ENCODE peak calls at places on chromosomes 1 and 21, in four cellular contexts. K is HepG2, U is K562, H is SK-N-SH. I is an unnamed sample.

GRCh38 chr1:243842978-243843490 is 7.0 kb downstream of the AKT3 start:
- DNase-seq in K (no peak), H (no peak), U (peak; percentile 5), I (no peak)

GRCh38 chr21:46509760-46510159 is 51.1 kb downstream of the DIP2A start:
- DNase-seq in K (peak; percentile 87), U (no peak), H (no peak), I (no peak)

GRCh38 chr1:48000883-48001282 is 3.7 kb upstream of the TRABD2B start:
- DNase-seq in H (no peak), U (no peak), K (no peak), I (no peak)

GRCh38 chr1:156860113-156860638 is 489 bp upstream of the NTRK1 start:
- DNase-seq in U (peak; percentile 86), H (peak; percentile 87), K (no peak), I (no peak)

GRCh38 chr1:160862151-160863061 is at the start of gene CD244:
- DNase-seq in H (no peak), K (no peak), U (no peak), I (peak; percentile 71)

GRCh38 chr1:160400284-160400645 is at the start of gene VANGL2:
- DNase-seq in U (peak; percentile 85), H (peak; percentile 95), K (no peak), I (no peak)

GRCh38 chr1:93042822-93043557 is 36.1 kb upstream of the MTF2 start:
- DNase-seq in H (no peak), K (no peak), U (no peak), I (no peak)

GRCh38 chr1:92301021-92301420 is 2.2 kb downstream of the RPAP2 start:
- DNase-seq in U (no peak), H (no peak), K (no peak), I (no peak)

GRCh38 chr1:56416385-56416972 is 162.9 kb downstream of the PLPP3 start:
- DNase-seq in U (no peak), K (peak; percentile 58), H (no peak), I (no peak)

GRCh38 chr1:9061252-9061948 is 8.0 kb downstream of the SLC2A5 start:
- DNase-seq in H (no peak), U (no peak), K (no peak), I (no peak)

GRCh38 chr1:907611-908451 is 15.9 kb upstream of the SAMD11 start:
- DNase-seq in H (peak; percentile 11), U (no peak), K (no peak), I (no peak)

GRCh38 chr1:197732187-197732586 is 43.1 kb downstream of the DENND1B start:
- DNase-seq in K (no peak), U (no peak), H (no peak), I (no peak)

GRCh38 chr1:31249854-31250253 is 10.2 kb upstream of the NKAIN1 start:
- DNase-seq in U (no peak), H (no peak), K (no peak), I (no peak)

GRCh38 chr1:161192476-161193465 is 6.1 kb downstream of the ADAMTS4 start:
- DNase-seq in U (peak; percentile 86), K (peak; percentile 72), H (peak; percentile 89), I (no peak)

GRCh38 chr1:61782771-61783170 is 40.5 kb downstream of the PATJ start:
- DNase-seq in U (peak; percentile 23), K (no peak), H (no peak), I (peak; percentile 71)

GRCh38 chr1:8908388-8909151 is 30.1 kb upstream of the ENO1 start:
- DNase-seq in U (no peak), K (no peak), H (no peak), I (no peak)

GRCh38 chr21:42833859-42834729 is 45.2 kb downstream of the WDR4 start:
- DNase-seq in K (no peak), U (peak; percentile 37), H (peak; percentile 22), I (no peak)

GRCh38 chr1:11024545-11024944 is 12.1 kb downstream of the TARDBP start:
- DNase-seq in U (no peak), K (no peak), H (no peak), I (no peak)

GRCh38 chr1:17210176-17210575 is 5.2 kb downstream of the PADI1 start:
- DNase-seq in H (no peak), K (no peak), U (no peak), I (no peak)

GRCh38 chr1:234083460-234083859 is 179.0 kb downstream of the SLC35F3 start:
- DNase-seq in K (no peak), H (no peak), U (no peak), I (no peak)
- TF ChIP-seq EP300 in K (no peak), H (no peak), U (no peak), I (no peak)

GRCh38 chr1:168362991-168363390 is 82.3 kb downstream of the TBX19 start:
- DNase-seq in H (no peak), U (peak; percentile 50), K (no peak), I (no peak)

GRCh38 chr1:168361252-168361651 is 80.6 kb downstream of the TBX19 start:
- DNase-seq in U (no peak), K (no peak), H (no peak), I (no peak)

GRCh38 chr1:168360622-168361021 is 79.9 kb downstream of the TBX19 start:
- DNase-seq in U (no peak), H (no peak), K (no peak), I (no peak)

GRCh38 chr1:168365719-168366474 is 85.2 kb downstream of the TBX19 start:
- DNase-seq in K (peak; percentile 29), H (no peak), U (peak; percentile 77), I (no peak)

GRCh38 chr1:168360151-168360550 is 79.5 kb downstream of the TBX19 start:
- DNase-seq in U (no peak), K (no peak), H (no peak), I (no peak)
- TF ChIP-seq RFX5 in U (no peak), K (no peak), H (no peak), I (no peak)

DNA sequence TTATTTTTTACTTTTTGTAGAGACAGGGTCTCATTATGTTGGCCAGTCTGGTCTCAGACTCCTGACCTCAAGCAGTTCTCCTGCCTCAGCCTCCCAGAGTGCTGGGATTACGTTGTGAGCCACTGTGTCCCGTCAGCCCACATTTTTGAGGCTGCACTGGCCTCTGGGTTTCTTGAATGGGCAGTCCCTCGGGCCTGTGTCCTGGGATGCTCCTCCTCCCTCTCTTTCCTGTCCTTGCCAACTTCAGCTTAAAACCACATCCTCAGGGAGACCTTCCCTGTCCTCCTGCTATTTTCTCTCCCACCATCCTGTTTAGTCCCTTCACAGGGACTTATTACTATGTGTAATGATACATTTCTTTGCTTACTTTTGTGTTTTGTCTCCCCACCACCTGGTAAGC is 31.4 kb upstream of the LYST start:
- DNase-seq in H (no peak), U (no peak), K (no peak), I (no peak)
- TF ChIP-seq NFIC in H (no peak), U (no peak), K (no peak), I (no peak)

GRCh38 chr1:27891196-27891889 is 19.0 kb downstream of the THEMIS2 start:
- DNase-seq in U (no peak), K (no peak), H (no peak), I (peak; percentile 86)
- TF ChIP-seq EP300 in U (no peak), K (no peak), H (no peak), I (peak; percentile 80)

GRCh38 chr21:28272272-28272992 is 720.2 kb downstream of the LTN1 start:
- DNase-seq in K (no peak), U (no peak), H (no peak), I (no peak)
- TF ChIP-seq RFX5 in K (no peak), U (no peak), H (no peak), I (no peak)

GRCh38 chr21:41147096-41147978 is 20.6 kb upstream of the BACE2 start:
- DNase-seq in K (no peak), U (no peak), H (no peak), I (no peak)
- TF ChIP-seq NFIC in K (no peak), U (no peak), H (no peak), I (no peak)

GRCh38 chr1:115227683-115228082 is 110.4 kb downstream of the NGF start:
- DNase-seq in U (no peak), K (no peak), H (no peak), I (no peak)
- TF ChIP-seq EP300 in U (no peak), K (no peak), H (no peak), I (no peak)

I was measured in GM12878.